ENCODE peak calls at places on chromosome 5, in four cellular contexts. Y is caudate nucleus, X is HT1080, W is stomach. B is an unnamed sample.

GRCh38 chr5:139141841-139142240 is 56.3 kb downstream of the SIL1 start:
- DNase-seq in Y (no peak), W (peak), X (no peak), B (no peak)

GRCh38 chr5:167058481-167058880 is 1233.0 kb upstream of the WWC1 start:
- DNase-seq in X (no peak), Y (no peak), W (no peak), B (no peak)

GRCh38 chr5:53008751-53009150 is 19.6 kb downstream of the ITGA2 start:
- DNase-seq in X (peak), Y (no peak), W (no peak), B (no peak)

GRCh38 chr5:142659405-142659804 is 26.5 kb downstream of the FGF1 start:
- DNase-seq in W (no peak), X (no peak), Y (no peak), B (no peak)

GRCh38 chr5:634191-634590 is 22.1 kb downstream of the CEP72 start:
- DNase-seq in Y (no peak), X (no peak), W (no peak), B (no peak)

GRCh38 chr5:135191084-135191826 is 157.2 kb upstream of the PITX1 start:
- DNase-seq in X (peak), W (peak), Y (peak), B (no peak)

GRCh38 chr5:44167540-44167939 is 221.7 kb downstream of the FGF10 start:
- DNase-seq in W (no peak), Y (no peak), X (no peak), B (no peak)

GRCh38 chr5:73826761-73827450 is 200.9 kb downstream of the ARHGEF28 start:
- DNase-seq in Y (no peak), X (peak), W (no peak), B (peak)

GRCh38 chr5:34831328-34831727 is 7.6 kb upstream of the TTC23L start:
- DNase-seq in Y (no peak), X (no peak), W (no peak), B (no peak)

B was measured in HFF-Myc.